ENCODE peak calls at places on chromosomes 4 and X, in seven cellular contexts. M is CD8-positive, alpha-beta T cell; Q is cardiac fibroblast; Y is ovary; A is GM12865; K is choroid plexus epithelial cell; C is astrocyte of the spinal cord. G is an unnamed sample.

GRCh38 chr4:156347412-156348075 is 393.9 kb upstream of the CTSO start:
- DNase-seq in M (no peak), Q (no peak), Y (no peak), A (no peak), K (peak; percentile 35), C (peak; percentile 71), G (no peak)

GRCh38 chr4:165112258-165113156 is at the start of gene TMEM192:
- DNase-seq in M (peak; percentile 92), Q (peak; percentile 95), Y (peak; percentile 96), A (peak; percentile 95), K (peak; percentile 96), C (peak; percentile 94), G (peak; percentile 70)

GRCh38 chr4:138910201-138910913 is 105.2 kb upstream of the NOCT start:
- DNase-seq in M (no peak), Q (peak; percentile 18), Y (no peak), A (no peak), K (peak; percentile 48), C (peak; percentile 60), G (no peak)

GRCh38 chr4:33959519-33959918 is 2284.8 kb downstream of the ARAP2 start:
- DNase-seq in M (no peak), Q (peak; percentile 4), Y (no peak), A (no peak), K (peak; percentile 26), C (peak; percentile 72), G (no peak)

GRCh38 chr4:139603576-139604387 is 47.8 kb upstream of the SETD7 start:
- DNase-seq in M (peak; percentile 28), Q (peak; percentile 74), Y (no peak), A (peak; percentile 61), K (peak; percentile 80), C (peak; percentile 60), G (peak; percentile 45)

GRCh38 chr4:151768835-151769234 is 8.0 kb upstream of the GATB start:
- DNase-seq in M (no peak), Q (no peak), Y (no peak), A (no peak), K (no peak), C (no peak), G (no peak)

GRCh38 chr4:13907255-13907751 is 279.8 kb upstream of the BOD1L1 start:
- DNase-seq in M (no peak), Q (peak; percentile 93), Y (no peak), A (no peak), K (peak; percentile 98), C (peak; percentile 98), G (no peak)

GRCh38 chr4:77146426-77147399 is 10.3 kb upstream of the CCNG2 start:
- DNase-seq in M (no peak), Q (no peak), Y (no peak), A (no peak), K (no peak), C (no peak), G (no peak)

GRCh38 chr4:67288964-67289363 is 256.3 kb downstream of the CENPC start:
- DNase-seq in M (no peak), Q (peak; percentile 5), Y (no peak), A (peak; percentile 45), K (peak; percentile 2), C (peak; percentile 3), G (peak; percentile 32)

GRCh38 chr4:151694819-151695730 is 65.7 kb downstream of the GATB start:
- DNase-seq in M (no peak), Q (no peak), Y (no peak), A (no peak), K (no peak), C (no peak), G (no peak)

GRCh38 chrX:88991583-88992132 is 244.6 kb downstream of the CPXCR1 start:
- DNase-seq in M (no peak), Q (no peak), Y (no peak), A (no peak), K (no peak), C (no peak), G (no peak)

GRCh38 chrX:107567370-107567769 is 60.9 kb upstream of the PRPS1 start:
- DNase-seq in M (no peak), Q (no peak), Y (no peak), A (no peak), K (no peak), C (no peak), G (peak; percentile 29)

GRCh38 chr4:185219551-185220344 is 10.3 kb downstream of the SNX25 start:
- DNase-seq in M (no peak), Q (peak; percentile 86), Y (peak; percentile 82), A (peak; percentile 62), K (peak; percentile 77), C (peak; percentile 81), G (no peak)

GRCh38 chrX:16786791-16787735 is 797 bp downstream of the TXLNG start:
- DNase-seq in M (peak; percentile 48), Q (peak; percentile 27), Y (peak; percentile 68), A (peak; percentile 35), K (no peak), C (no peak), G (no peak)

GRCh38 chr4:1192091-1192492 is 19.7 kb upstream of the SPON2 start:
- DNase-seq in M (no peak), Q (peak; percentile 97), Y (peak; percentile 91), A (no peak), K (peak; percentile 98), C (peak; percentile 96), G (no peak)

GRCh38 chr4:128812360-128812958 is 3.0 kb downstream of the JADE1 start:
- DNase-seq in M (no peak), Q (peak; percentile 74), Y (no peak), A (peak; percentile 76), K (peak; percentile 83), C (peak; percentile 81), G (peak; percentile 61)

GRCh38 chr4:188989371-188989770 is 850.1 kb downstream of the TRIML1 start:
- DNase-seq in M (no peak), Q (no peak), Y (no peak), A (no peak), K (no peak), C (no peak), G (no peak)

GRCh38 chr4:39759569-39759968 is 61.6 kb downstream of the UBE2K start:
- DNase-seq in M (no peak), Q (no peak), Y (no peak), A (no peak), K (no peak), C (no peak), G (no peak)

GRCh38 chr4:170005472-170005871 is 20.7 kb downstream of the MFAP3L start:
- DNase-seq in M (no peak), Q (no peak), Y (no peak), A (no peak), K (no peak), C (peak; percentile 53), G (no peak)

GRCh38 chr4:52750819-52751348 is 341 bp downstream of the ERVMER34-1 start:
- DNase-seq in M (no peak), Q (peak; percentile 2), Y (no peak), A (no peak), K (no peak), C (no peak), G (no peak)

GRCh38 chrX:48278958-48279357 is 23.8 kb downstream of the SSX1 start:
- DNase-seq in M (no peak), Q (no peak), Y (no peak), A (peak; percentile 0), K (no peak), C (no peak), G (peak; percentile 6)

GRCh38 chrX:37060999-37061398 is 52.8 kb downstream of the FAM47C start:
- DNase-seq in M (no peak), Q (peak; percentile 55), Y (no peak), A (peak; percentile 36), K (peak; percentile 68), C (peak; percentile 58), G (peak; percentile 21)

GRCh38 chrX:551306-551705 is 79.3 kb upstream of the SHOX start:
- DNase-seq in M (no peak), Q (no peak), Y (no peak), A (no peak), K (no peak), C (no peak), G (no peak)
- H3K4me3 ChIP-seq in M (no peak overlapping the region), Q (no peak overlapping the region), Y (no peak overlapping the region), A (no peak overlapping the region), K (no peak overlapping the region), C (no peak overlapping the region), G (no peak overlapping the region)

DNA sequence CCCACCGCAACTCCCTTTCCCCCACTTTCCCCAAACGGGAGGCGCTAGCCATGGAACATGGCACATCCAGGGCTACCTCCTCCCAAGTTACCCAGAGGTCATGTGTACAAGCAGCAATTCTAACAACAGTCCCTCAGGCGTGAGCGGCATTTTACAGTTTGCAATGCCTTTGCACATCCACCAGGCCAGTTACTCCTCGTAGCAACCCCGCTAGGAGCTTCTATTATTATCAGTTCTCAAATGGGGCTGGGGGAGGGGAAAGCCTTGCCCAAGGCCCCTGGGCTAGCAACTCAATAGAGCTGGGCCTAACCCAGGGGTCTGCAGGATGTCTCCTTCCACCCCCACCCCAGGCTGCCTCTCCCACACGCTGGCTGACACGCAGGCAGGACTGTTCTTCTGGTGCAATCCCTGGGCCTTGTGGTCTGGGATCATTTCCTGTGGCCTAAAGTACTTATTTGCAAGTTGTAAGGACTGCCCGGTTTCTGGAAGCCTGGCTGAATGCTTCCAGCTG is 27.8 kb downstream of the PJA1 start:
- DNase-seq in M (no peak), Q (peak; percentile 82), Y (peak; percentile 69), A (no peak), K (peak; percentile 75), C (peak; percentile 63), G (no peak)
- H3K4me3 ChIP-seq in M (no peak overlapping the region), Q (no peak overlapping the region), Y (peak overlapping the region; percentile 14), A (no peak overlapping the region), K (no peak overlapping the region), C (no peak overlapping the region), G (no peak overlapping the region)

DNA sequence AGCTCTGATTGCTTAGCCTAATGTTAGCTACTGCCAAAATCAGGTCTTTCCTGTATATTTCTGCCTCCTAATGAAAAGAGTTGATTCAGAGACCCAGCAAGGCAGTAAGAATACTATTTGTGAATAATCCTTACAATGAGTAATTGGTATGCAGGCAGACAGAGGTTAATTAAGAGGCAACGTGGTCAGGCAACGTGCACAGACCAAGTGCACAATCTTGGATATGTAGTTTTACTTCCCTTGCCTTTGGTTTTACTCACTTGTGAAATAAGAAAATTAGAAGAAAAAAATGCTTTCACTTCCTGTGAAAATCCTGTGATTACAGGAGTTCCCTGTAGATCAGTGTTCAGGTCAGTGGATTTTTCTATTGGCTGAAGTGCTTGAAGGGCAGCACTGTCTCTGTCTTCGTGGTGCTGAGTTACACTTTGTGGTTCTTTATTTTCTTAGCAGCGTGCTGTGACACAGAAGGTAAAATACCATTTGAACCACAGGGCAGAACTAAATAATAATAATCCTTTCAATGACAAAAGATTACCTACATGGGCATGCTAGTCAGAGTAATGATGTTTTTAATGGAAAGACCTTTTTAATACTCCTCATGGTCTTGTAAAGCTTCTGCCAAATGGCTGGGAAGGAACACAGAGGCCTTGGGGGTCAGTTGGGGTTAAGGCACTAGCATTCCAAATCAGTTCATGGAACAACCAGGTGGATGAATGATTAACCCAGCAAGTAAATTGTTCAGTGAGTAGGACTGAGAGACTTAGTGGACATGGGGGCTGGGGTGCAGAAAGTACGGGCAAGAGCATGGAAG is 430.9 kb downstream of the MAPK10 start:
- DNase-seq in M (no peak), Q (peak; percentile 27), Y (no peak), A (peak; percentile 9), K (peak; percentile 77), C (peak; percentile 65), G (no peak)
- H3K4me3 ChIP-seq in M (no peak overlapping the region), Q (no peak overlapping the region), Y (no peak overlapping the region), A (no peak overlapping the region), K (no peak overlapping the region), C (no peak overlapping the region), G (no peak overlapping the region)

DNA sequence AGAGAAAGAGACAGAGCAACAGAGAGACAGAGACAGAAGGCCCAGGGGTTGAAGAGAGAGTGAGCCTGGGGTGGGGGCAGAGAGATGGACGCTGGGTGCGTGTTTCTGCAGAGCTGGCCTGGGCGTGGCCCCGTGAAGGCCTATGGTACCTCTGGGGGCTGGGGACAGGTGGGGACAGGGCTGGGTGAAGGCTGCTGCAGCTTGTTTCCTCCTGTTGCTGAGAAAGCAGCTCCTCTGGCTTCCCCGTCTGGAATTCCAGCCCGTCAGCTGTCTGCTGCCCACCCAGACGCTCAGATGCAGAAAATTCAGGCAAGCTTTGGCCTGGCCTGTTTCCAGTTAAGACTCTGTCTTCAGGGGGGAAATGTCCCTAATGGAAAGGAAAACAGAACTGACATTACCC is 76.8 kb upstream of the PSAPL1 start:
- DNase-seq in M (no peak), Q (no peak), Y (no peak), A (no peak), K (no peak), C (no peak), G (no peak)
- H3K4me3 ChIP-seq in M (no peak overlapping the region), Q (no peak overlapping the region), Y (no peak overlapping the region), A (no peak overlapping the region), K (no peak overlapping the region), C (no peak overlapping the region), G (no peak overlapping the region)

G was measured in Jurkat, Clone E6-1.